ENCODE peak calls at places on chromosomes 1 and 21, in five cellular contexts. One of them, this sample, is unnamed.

GRCh38 chr1:228983231-228983660 is 248.0 kb downstream of the RHOU start:
- DNase-seq in RWPE1: no peak
- DNase-seq in cardiac muscle cell: no peak
- DNase-seq in heart right ventricle: no peak
- DNase-seq in SK-MEL-5: no peak
- DNase-seq in this sample: no peak

GRCh38 chr1:101257500-101258325 is 20.9 kb downstream of the S1PR1 start:
- DNase-seq in RWPE1: no peak
- DNase-seq in cardiac muscle cell: peak
- DNase-seq in heart right ventricle: no peak
- DNase-seq in SK-MEL-5: no peak
- DNase-seq in this sample: no peak

GRCh38 chr1:214354440-214355148 is 73.6 kb downstream of the SMYD2 start:
- DNase-seq in RWPE1: no peak
- DNase-seq in cardiac muscle cell: no peak
- DNase-seq in heart right ventricle: no peak
- DNase-seq in SK-MEL-5: no peak
- DNase-seq in this sample: no peak

GRCh38 chr1:227764019-227764391 is 28.8 kb downstream of the SNAP47 start:
- DNase-seq in RWPE1: peak
- DNase-seq in cardiac muscle cell: no peak
- DNase-seq in heart right ventricle: no peak
- DNase-seq in SK-MEL-5: no peak
- DNase-seq in this sample: peak

GRCh38 chr1:201251851-201252430 is 31.4 kb upstream of the PKP1 start:
- DNase-seq in RWPE1: no peak
- DNase-seq in cardiac muscle cell: no peak
- DNase-seq in heart right ventricle: no peak
- DNase-seq in SK-MEL-5: no peak
- DNase-seq in this sample: no peak

GRCh38 chr21:28827422-28827821 is 165.3 kb downstream of the LTN1 start:
- DNase-seq in RWPE1: no peak
- DNase-seq in cardiac muscle cell: no peak
- DNase-seq in heart right ventricle: no peak
- DNase-seq in SK-MEL-5: no peak
- DNase-seq in this sample: no peak

GRCh38 chr1:224769987-224770693 is 154.0 kb downstream of the CNIH3 start:
- DNase-seq in RWPE1: peak
- DNase-seq in cardiac muscle cell: peak
- DNase-seq in heart right ventricle: no peak
- DNase-seq in SK-MEL-5: no peak
- DNase-seq in this sample: no peak

GRCh38 chr1:228154021-228154684 is 4.4 kb downstream of the GJC2 start:
- DNase-seq in RWPE1: no peak
- DNase-seq in cardiac muscle cell: no peak
- DNase-seq in heart right ventricle: no peak
- DNase-seq in SK-MEL-5: no peak
- DNase-seq in this sample: no peak

GRCh38 chr1:182962554-182963115 is 9.7 kb upstream of the SHCBP1L start:
- DNase-seq in RWPE1: peak
- DNase-seq in cardiac muscle cell: peak
- DNase-seq in heart right ventricle: peak
- DNase-seq in SK-MEL-5: peak
- DNase-seq in this sample: peak

GRCh38 chr1:53367503-53368313 is 39.8 kb upstream of the LRP8 start:
- DNase-seq in RWPE1: no peak
- DNase-seq in cardiac muscle cell: no peak
- DNase-seq in heart right ventricle: no peak
- DNase-seq in SK-MEL-5: no peak
- DNase-seq in this sample: no peak

GRCh38 chr1:157925419-157926166 is 67.9 kb upstream of the KIRREL1 start:
- DNase-seq in RWPE1: no peak
- DNase-seq in cardiac muscle cell: no peak
- DNase-seq in heart right ventricle: no peak
- DNase-seq in SK-MEL-5: no peak
- DNase-seq in this sample: no peak

GRCh38 chr1:231549733-231550447 is 21.4 kb downstream of the TSNAX start:
- DNase-seq in RWPE1: no peak
- DNase-seq in cardiac muscle cell: no peak
- DNase-seq in heart right ventricle: no peak
- DNase-seq in SK-MEL-5: no peak
- DNase-seq in this sample: no peak

GRCh38 chr1:4494558-4494957 is 159.9 kb upstream of the AJAP1 start:
- DNase-seq in RWPE1: peak
- DNase-seq in cardiac muscle cell: no peak
- DNase-seq in heart right ventricle: no peak
- DNase-seq in SK-MEL-5: peak
- DNase-seq in this sample: no peak

GRCh38 chr1:202698276-202698675 is 12.0 kb downstream of the SYT2 start:
- DNase-seq in RWPE1: no peak
- DNase-seq in cardiac muscle cell: no peak
- DNase-seq in heart right ventricle: no peak
- DNase-seq in SK-MEL-5: no peak
- DNase-seq in this sample: no peak

GRCh38 chr1:38888423-38889333 is 7.3 kb upstream of the GJA9 start:
- DNase-seq in RWPE1: no peak
- DNase-seq in cardiac muscle cell: no peak
- DNase-seq in heart right ventricle: no peak
- DNase-seq in SK-MEL-5: no peak
- DNase-seq in this sample: no peak

GRCh38 chr1:223763881-223764280 is 51.5 kb downstream of the CAPN2 start:
- DNase-seq in RWPE1: no peak
- DNase-seq in cardiac muscle cell: no peak
- DNase-seq in heart right ventricle: no peak
- DNase-seq in SK-MEL-5: no peak
- DNase-seq in this sample: no peak

GRCh38 chr21:35925497-35925896 is 134.8 kb downstream of the SETD4 start:
- DNase-seq in RWPE1: peak
- DNase-seq in cardiac muscle cell: peak
- DNase-seq in heart right ventricle: no peak
- DNase-seq in SK-MEL-5: peak
- DNase-seq in this sample: no peak

GRCh38 chr1:51631747-51632146 is 14.9 kb downstream of the OSBPL9 start:
- DNase-seq in RWPE1: no peak
- DNase-seq in cardiac muscle cell: no peak
- DNase-seq in heart right ventricle: no peak
- DNase-seq in SK-MEL-5: no peak
- DNase-seq in this sample: no peak

GRCh38 chr1:170461762-170462384 is 70.1 kb upstream of the GORAB start:
- DNase-seq in RWPE1: no peak
- DNase-seq in cardiac muscle cell: peak
- DNase-seq in heart right ventricle: peak
- DNase-seq in SK-MEL-5: peak
- DNase-seq in this sample: no peak

GRCh38 chr1:156809711-156810366 is 6.8 kb downstream of the SH2D2A start:
- DNase-seq in RWPE1: no peak
- DNase-seq in cardiac muscle cell: no peak
- DNase-seq in heart right ventricle: no peak
- DNase-seq in SK-MEL-5: no peak
- DNase-seq in this sample: no peak

GRCh38 chr1:155970531-155971167 is 7.7 kb downstream of the ARHGEF2 start:
- DNase-seq in RWPE1: peak
- DNase-seq in cardiac muscle cell: peak
- DNase-seq in heart right ventricle: peak
- DNase-seq in SK-MEL-5: no peak
- DNase-seq in this sample: no peak

GRCh38 chr1:103106426-103107321 is 1.6 kb downstream of the COL11A1 start:
- DNase-seq in RWPE1: peak
- DNase-seq in cardiac muscle cell: peak
- DNase-seq in heart right ventricle: no peak
- DNase-seq in SK-MEL-5: peak
- DNase-seq in this sample: peak

GRCh38 chr1:196890668-196891067 is 2.8 kb downstream of the CFHR4 start:
- DNase-seq in RWPE1: no peak
- DNase-seq in cardiac muscle cell: no peak
- DNase-seq in heart right ventricle: no peak
- DNase-seq in SK-MEL-5: peak
- DNase-seq in this sample: peak